ENCODE peak calls at places on chromosome 9, in nine cellular contexts. Z is SK-N-SH, L is HepG2, E is mammary epithelial cell, J is GM12878, X is astrocyte, G is fibroblast of lung, T is OCI-LY7, C is IMR-90. A is an unnamed sample.

GRCh38 chr9:90343360-90343759 is 299.3 kb downstream of the DIRAS2 start:
- DNase-seq in Z (no peak), T (no peak), G (peak; percentile 21), J (no peak), E (peak; percentile 26), X (no peak), C (peak; percentile 2), L (no peak), A (no peak)

GRCh38 chr9:135463140-135463539 is 16.4 kb upstream of the PPP1R26 start:
- DNase-seq in T (no peak), X (no peak), C (peak; percentile 54), J (no peak), G (peak; percentile 36), E (peak; percentile 32), Z (no peak), L (no peak), A (no peak)

GRCh38 chr9:26813247-26813646 is 79.4 kb downstream of the CAAP1 start:
- DNase-seq in Z (no peak), G (no peak), E (no peak), T (no peak), C (no peak), X (peak; percentile 52), L (no peak), J (peak; percentile 28), A (no peak)

GRCh38 chr9:87853843-87854242 is 28.8 kb upstream of the SPATA31E1 start:
- DNase-seq in Z (peak; percentile 38), E (peak; percentile 41), G (no peak), T (no peak), C (no peak), J (no peak), L (no peak), X (no peak), A (no peak)

GRCh38 chr9:76576344-76576743 is 117.4 kb downstream of the GCNT1 start:
- DNase-seq in J (peak; percentile 51), Z (no peak), X (peak; percentile 98), T (peak; percentile 80), L (no peak), C (peak; percentile 66), G (peak; percentile 70), E (peak; percentile 66), A (no peak)

GRCh38 chr9:91202757-91203283 is 158.9 kb downstream of the AUH start:
- DNase-seq in E (no peak), X (no peak), Z (no peak), J (no peak), C (no peak), T (no peak), L (no peak), G (no peak), A (no peak)

GRCh38 chr9:93205045-93205768 is 21.3 kb downstream of the WNK2 start:
- DNase-seq in J (no peak), T (peak; percentile 44), C (no peak), E (no peak), G (no peak), L (peak; percentile 48), Z (peak; percentile 86), X (peak; percentile 6), A (no peak)

GRCh38 chr9:128611600-128612394 is 44.9 kb downstream of the DYNC2I2 start:
- DNase-seq in Z (no peak), T (no peak), E (no peak), L (no peak), J (no peak), X (no peak), G (no peak), C (no peak), A (no peak)

GRCh38 chr9:111957856-111958631 is 61.4 kb downstream of the UGCG start:
- DNase-seq in G (peak; percentile 95), T (peak; percentile 39), L (no peak), Z (no peak), J (no peak), C (peak; percentile 99), X (peak; percentile 99), E (peak; percentile 96), A (peak; percentile 96)

GRCh38 chr9:20321683-20322082 is 300.6 kb downstream of the MLLT3 start:
- DNase-seq in G (no peak), J (no peak), C (no peak), E (no peak), X (no peak), L (no peak), T (no peak), Z (no peak), A (no peak)

GRCh38 chr9:85744481-85744880 is 2.7 kb upstream of the AGTPBP1 start:
- DNase-seq in L (no peak), C (no peak), X (no peak), G (no peak), T (no peak), J (no peak), E (no peak), Z (no peak), A (no peak)

GRCh38 chr9:88691811-88692210 is 156.8 kb downstream of the NXNL2 start:
- DNase-seq in C (peak; percentile 84), T (no peak), L (no peak), E (peak; percentile 23), Z (no peak), X (peak; percentile 55), G (peak; percentile 77), J (no peak), A (no peak)

GRCh38 chr9:111743275-111743674 is 51.5 kb downstream of the SHOC1 start:
- DNase-seq in X (peak; percentile 73), Z (no peak), T (no peak), E (peak; percentile 93), C (peak; percentile 86), G (peak; percentile 80), L (peak; percentile 6), J (no peak), A (peak; percentile 21)

DNA sequence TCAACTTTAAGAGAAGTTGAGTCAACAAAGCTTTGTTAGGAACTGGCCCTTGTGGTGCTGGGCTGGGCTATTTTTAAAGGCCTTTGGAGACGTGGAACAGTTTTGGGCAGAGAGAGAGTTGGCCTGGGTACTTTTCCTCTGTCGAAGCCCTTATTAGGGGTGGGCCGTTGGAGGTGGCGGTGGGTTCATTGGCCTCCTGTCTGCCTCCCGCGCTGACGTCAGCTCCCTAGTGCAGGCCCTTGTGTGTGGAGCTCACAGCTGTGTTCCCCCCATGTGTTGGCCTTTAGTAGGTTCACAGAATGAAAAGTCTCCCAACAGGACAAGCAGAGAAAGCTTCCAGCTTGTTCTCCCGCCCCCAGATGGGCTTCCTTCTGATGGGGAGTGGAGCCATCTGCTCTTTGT is 2.7 kb downstream of the NCS1 start:
- DNase-seq in X (no peak), T (no peak), L (no peak), Z (no peak), G (peak; percentile 21), E (no peak), J (no peak), C (no peak), A (no peak)
- H4K20me1 ChIP-seq in X (peaks cover 66% of the 10 kb centered on the region), T (no peaks in the 10 kb centered on the region), L (no peaks in the 10 kb centered on the region), Z (peaks cover 67% of the 10 kb centered on the region), G (no peaks in the 10 kb centered on the region), E (no peaks in the 10 kb centered on the region), J (no peaks in the 10 kb centered on the region), C (peaks cover 61% of the 10 kb centered on the region), A (no peaks in the 10 kb centered on the region)

DNA sequence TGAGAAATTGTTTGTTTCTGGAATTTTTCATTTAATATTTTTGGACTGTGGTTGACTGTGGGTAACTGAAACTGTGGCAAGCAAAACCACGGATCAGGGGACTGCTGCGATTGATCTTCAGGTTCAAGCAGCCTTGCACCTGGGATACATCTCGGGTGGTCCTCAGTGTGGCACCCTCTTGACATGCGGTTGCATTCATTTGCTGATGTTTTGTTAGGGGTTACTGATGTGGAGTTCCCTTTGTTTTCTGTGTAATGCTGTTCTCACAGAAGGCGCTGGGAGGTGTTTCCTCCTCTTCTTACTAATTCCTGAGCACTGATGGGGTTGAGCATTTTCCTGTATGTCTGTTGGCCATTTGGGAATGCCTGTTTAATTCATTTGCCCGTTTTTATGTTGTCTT is 60.4 kb downstream of the EHMT1 start:
- DNase-seq in G (no peak), X (no peak), L (no peak), Z (no peak), T (peak; percentile 97), E (no peak), J (peak; percentile 56), C (no peak), A (peak; percentile 26)
- H4K20me1 ChIP-seq in G (no peaks in the 10 kb centered on the region), X (peaks cover 79% of the 10 kb centered on the region), L (peaks cover 3% of the 10 kb centered on the region), Z (peaks cover 79% of the 10 kb centered on the region), T (no peaks in the 10 kb centered on the region), E (no peaks in the 10 kb centered on the region), J (no peaks in the 10 kb centered on the region), C (peaks cover 64% of the 10 kb centered on the region), A (no peaks in the 10 kb centered on the region)

DNA sequence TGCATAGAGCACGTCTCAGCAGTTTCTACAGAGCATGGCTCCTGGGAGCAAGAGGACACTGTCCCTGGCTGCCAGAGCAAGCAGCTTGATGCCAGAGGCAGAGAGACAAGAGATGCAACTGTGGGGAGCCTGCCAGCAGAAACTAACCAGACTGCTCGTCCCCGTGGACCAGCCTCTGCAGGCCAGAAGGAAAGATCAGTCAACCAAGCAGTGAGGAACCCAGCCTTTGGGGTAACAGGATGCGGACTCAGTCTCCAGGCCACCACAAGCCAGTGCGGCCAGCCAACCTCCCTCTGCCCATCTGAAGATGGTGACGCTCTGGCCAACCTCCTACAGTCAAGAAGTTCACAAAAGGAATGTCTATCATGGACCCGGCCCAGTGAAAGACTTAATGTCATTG is 3.7 kb downstream of the SURF4 start:
- DNase-seq in X (no peak), G (no peak), Z (no peak), T (no peak), C (no peak), J (no peak), E (no peak), L (no peak), A (no peak)
- H4K20me1 ChIP-seq in X (peaks cover 82% of the 10 kb centered on the region), G (peaks cover 9% of the 10 kb centered on the region), Z (peaks cover 81% of the 10 kb centered on the region), T (peaks cover 22% of the 10 kb centered on the region), C (peaks cover 81% of the 10 kb centered on the region), J (peaks cover 27% of the 10 kb centered on the region), E (peaks cover 11% of the 10 kb centered on the region), L (peaks cover 80% of the 10 kb centered on the region), A (peaks cover 2% of the 10 kb centered on the region)

GRCh38 chr9:36401897-36402480 is 1.9 kb upstream of the RNF38 start:
- DNase-seq in C (no peak), G (no peak), T (no peak), Z (no peak), E (no peak), J (no peak), L (peak; percentile 84), X (no peak), A (no peak)

GRCh38 chr9:36401179-36401740 is 1.2 kb upstream of the RNF38 start:
- DNase-seq in X (peak; percentile 42), Z (peak; percentile 94), G (peak; percentile 73), E (no peak), J (peak; percentile 19), T (no peak), C (peak; percentile 61), L (peak; percentile 48), A (peak; percentile 82)

GRCh38 chr9:36402536-36402935 is 2.5 kb upstream of the RNF38 start:
- DNase-seq in E (no peak), X (no peak), G (no peak), T (no peak), Z (no peak), C (no peak), L (no peak), J (no peak), A (no peak)

DNA sequence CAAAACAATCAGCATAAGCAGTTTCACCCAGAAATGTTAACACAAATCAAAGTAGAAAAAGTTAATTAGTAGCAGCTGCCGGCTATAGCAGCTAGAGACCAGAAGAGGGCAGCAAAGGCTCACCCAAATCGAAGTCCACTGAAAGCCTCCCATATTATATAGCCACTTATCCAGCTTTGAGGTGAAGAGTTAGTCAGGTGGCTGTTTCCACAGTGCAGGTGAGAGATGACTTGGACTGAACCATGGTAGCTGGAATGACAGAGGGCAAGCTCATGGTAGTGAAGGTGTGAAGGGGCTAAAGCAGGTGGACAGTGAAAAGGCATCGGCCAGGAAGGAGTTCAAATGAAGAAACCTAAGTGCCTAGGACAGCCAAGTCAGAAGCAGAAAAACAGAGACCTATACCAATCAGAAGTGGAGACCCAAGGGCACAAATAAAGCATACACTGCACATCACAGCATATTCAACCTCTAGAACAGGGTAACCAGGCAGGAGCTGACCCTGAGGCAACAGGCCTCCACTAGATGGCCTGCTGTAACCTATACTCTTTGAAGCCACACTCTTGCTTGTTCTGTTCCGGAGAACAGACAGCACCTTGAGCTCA is 7.2 kb upstream of the RNF38 start:
- DNase-seq in C (peak; percentile 65), T (peak; percentile 74), L (peak; percentile 63), J (peak; percentile 25), G (peak; percentile 77), X (no peak), Z (peak; percentile 64), E (peak; percentile 60), A (peak; percentile 71)
- H4K20me1 ChIP-seq in C (peaks cover 17% of the 10 kb centered on the region), T (no peaks in the 10 kb centered on the region), L (no peaks in the 10 kb centered on the region), J (no peaks in the 10 kb centered on the region), G (no peaks in the 10 kb centered on the region), X (peaks cover 28% of the 10 kb centered on the region), Z (peaks cover 15% of the 10 kb centered on the region), E (no peaks in the 10 kb centered on the region), A (peaks cover 4% of the 10 kb centered on the region)